ENCODE peak calls at places on chromosome 1, in ten cellular contexts. Z is mammary epithelial cell, D is mesenchymal stem cell, E is H1, N is PC-3, M is DND-41, C is fibroblast of lung, W is Karpas-422, U is K562, Y is IMR-90. X is an unnamed sample.
A peak's percentile ranks its signal among the peaks of the same experiment; 100 is the strongest.

GRCh38 chr1:160548183-160548582 is 25.1 kb upstream of the SLAMF6 start:
- DNase-seq in N (no peak), Y (no peak), E (no peak), M (no peak), Z (no peak), U (no peak), C (no peak), D (no peak), W (no peak), X (no peak)

GRCh38 chr1:236887081-236887480 is 92.0 kb downstream of the MTR start:
- DNase-seq in M (no peak), C (no peak), N (no peak), Z (no peak), U (no peak), D (no peak), Y (no peak), E (no peak), W (no peak), X (no peak)

GRCh38 chr1:35557118-35557610 is at the start of gene KIAA0319L:
- DNase-seq in Z (no peak), C (no peak), Y (peak; percentile 37), E (peak; percentile 98), D (no peak), U (peak; percentile 92), M (no peak), W (peak; percentile 90), N (peak; percentile 74), X (peak; percentile 90)

GRCh38 chr1:61220531-61220930 is 138.2 kb downstream of the NFIA start:
- DNase-seq in D (no peak), M (no peak), C (peak; percentile 58), U (no peak), Z (peak; percentile 49), Y (no peak), W (no peak), N (peak; percentile 24), E (no peak), X (no peak)

GRCh38 chr1:233300326-233300725 is 4.8 kb upstream of the PCNX2 start:
- DNase-seq in Y (peak; percentile 51), D (peak; percentile 65), N (no peak), U (no peak), E (no peak), Z (no peak), W (no peak), M (no peak), C (peak; percentile 18), X (no peak)

GRCh38 chr1:16915627-16915973 is 6.1 kb upstream of the CROCC start:
- DNase-seq in W (peak; percentile 80), D (no peak), Y (no peak), Z (no peak), M (no peak), E (no peak), U (no peak), C (no peak), N (no peak), X (no peak)

GRCh38 chr1:229699613-229700242 is 73.7 kb downstream of the URB2 start:
- DNase-seq in D (peak; percentile 64), M (no peak), Z (no peak), W (no peak), N (no peak), Y (no peak), U (no peak), C (peak; percentile 47), E (no peak), X (no peak)

GRCh38 chr1:101002551-101002950 is 23.0 kb downstream of the DPH5 start:
- DNase-seq in C (peak; percentile 60), M (no peak), U (no peak), W (peak; percentile 50), Y (peak; percentile 47), D (no peak), N (peak; percentile 62), E (no peak), Z (peak; percentile 65), X (no peak)

GRCh38 chr1:175742790-175743459 is 470 bp downstream of the TNR start:
- DNase-seq in Y (peak; percentile 16), C (peak; percentile 38), U (no peak), M (peak; percentile 35), Z (peak; percentile 45), N (peak; percentile 17), W (peak; percentile 53), D (peak; percentile 77), E (peak; percentile 59), X (peak; percentile 84)

GRCh38 chr1:221712776-221713431 is 29.0 kb downstream of the DUSP10 start:
- DNase-seq in U (no peak), N (peak; percentile 25), C (no peak), Y (no peak), W (no peak), E (no peak), Z (no peak), M (peak; percentile 93), D (no peak), X (no peak)

GRCh38 chr1:1299686-1300351 is 7.9 kb downstream of the ACAP3 start:
- DNase-seq in W (peak; percentile 74), Y (no peak), Z (no peak), D (no peak), C (no peak), M (no peak), E (no peak), U (no peak), N (peak; percentile 54), X (peak; percentile 31)

GRCh38 chr1:84883286-84883685 is 9.7 kb downstream of the LPAR3 start:
- DNase-seq in M (no peak), Y (peak; percentile 58), N (peak; percentile 67), E (no peak), D (peak; percentile 15), C (no peak), Z (no peak), U (no peak), W (no peak), X (no peak)

GRCh38 chr1:245599413-245600174 is 444.8 kb downstream of the KIF26B start:
- DNase-seq in Z (no peak), W (peak; percentile 75), C (peak; percentile 95), E (no peak), Y (peak; percentile 94), N (no peak), M (no peak), U (no peak), D (peak; percentile 97), X (no peak)

GRCh38 chr1:22889213-22889827 is 83.3 kb downstream of the LACTBL1 start:
- DNase-seq in U (peak; percentile 57), N (peak; percentile 66), C (peak; percentile 46), W (peak; percentile 78), D (peak; percentile 54), E (no peak), Y (peak; percentile 51), M (no peak), Z (no peak), X (peak; percentile 48)

GRCh38 chr1:211607752-211608478 is 29.0 kb upstream of the SLC30A1 start:
- DNase-seq in Y (no peak), U (no peak), M (no peak), C (no peak), E (no peak), D (no peak), Z (no peak), N (no peak), W (no peak), X (no peak)
- H3K9ac ChIP-seq in Y (no peak overlapping the region), U (peak overlapping the region; percentile 86), M (no peak overlapping the region), C (no peak overlapping the region), E (no peak overlapping the region), D (no peak overlapping the region), Z (no peak overlapping the region), N (no peak overlapping the region), W (no peak overlapping the region), X (no peak overlapping the region)

GRCh38 chr1:181079920-181080319 is 8.6 kb upstream of the IER5 start:
- DNase-seq in E (no peak), C (no peak), W (peak; percentile 23), U (no peak), M (no peak), Z (no peak), D (no peak), Y (no peak), N (no peak), X (no peak)

GRCh38 chr1:181081399-181081798 is 7.1 kb upstream of the IER5 start:
- DNase-seq in M (no peak), W (no peak), U (no peak), E (no peak), Y (no peak), C (no peak), Z (no peak), N (no peak), D (no peak), X (no peak)

GRCh38 chr1:181079382-181079781 is 9.1 kb upstream of the IER5 start:
- DNase-seq in D (no peak), W (peak; percentile 28), N (peak; percentile 62), E (no peak), C (no peak), M (no peak), U (no peak), Y (peak; percentile 74), Z (no peak), X (no peak)

GRCh38 chr1:181077576-181078242 is 10.8 kb upstream of the IER5 start:
- DNase-seq in U (no peak), Z (no peak), E (no peak), W (peak; percentile 35), N (peak; percentile 77), D (no peak), Y (peak; percentile 61), M (no peak), C (peak; percentile 78), X (no peak)

GRCh38 chr1:181080543-181080942 is 8.0 kb upstream of the IER5 start:
- DNase-seq in N (no peak), E (no peak), U (no peak), D (no peak), Y (no peak), C (no peak), W (peak; percentile 10), M (no peak), Z (no peak), X (no peak)
- H3K4me2 ChIP-seq in N (no peak overlapping the region), E (no peak overlapping the region), U (no peak overlapping the region), D (no peak overlapping the region), Y (no peak overlapping the region), C (no peak overlapping the region), W (no peak overlapping the region), M (no peak overlapping the region), Z (no peak overlapping the region), X (no peak overlapping the region)

DNA sequence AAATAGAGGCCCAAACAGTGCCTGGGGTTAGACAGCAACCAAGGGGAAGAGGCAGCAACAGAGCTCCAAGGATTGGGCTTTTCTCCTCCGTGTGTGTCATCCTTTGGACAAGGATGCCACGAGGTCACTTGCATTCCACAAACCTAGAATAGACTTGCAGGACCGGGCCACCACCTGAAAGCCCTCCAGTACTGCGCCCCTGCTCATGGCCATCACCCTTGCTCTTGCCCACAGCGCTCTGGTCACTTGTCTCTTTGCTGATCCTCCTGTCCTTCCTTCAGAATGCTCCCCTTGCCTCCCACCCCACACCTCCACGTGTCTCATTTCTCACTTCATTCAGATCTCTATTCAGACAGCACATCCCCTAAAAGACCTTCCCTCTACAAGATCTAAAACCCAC is 247.4 kb downstream of the MATN1 start:
- DNase-seq in E (no peak), Z (no peak), N (no peak), W (no peak), Y (no peak), D (no peak), M (no peak), U (no peak), C (no peak), X (no peak)
- H3K9ac ChIP-seq in E (no peak overlapping the region), Z (no peak overlapping the region), N (no peak overlapping the region), W (no peak overlapping the region), Y (no peak overlapping the region), D (no peak overlapping the region), M (no peak overlapping the region), U (no peak overlapping the region), C (no peak overlapping the region), X (no peak overlapping the region)

DNA sequence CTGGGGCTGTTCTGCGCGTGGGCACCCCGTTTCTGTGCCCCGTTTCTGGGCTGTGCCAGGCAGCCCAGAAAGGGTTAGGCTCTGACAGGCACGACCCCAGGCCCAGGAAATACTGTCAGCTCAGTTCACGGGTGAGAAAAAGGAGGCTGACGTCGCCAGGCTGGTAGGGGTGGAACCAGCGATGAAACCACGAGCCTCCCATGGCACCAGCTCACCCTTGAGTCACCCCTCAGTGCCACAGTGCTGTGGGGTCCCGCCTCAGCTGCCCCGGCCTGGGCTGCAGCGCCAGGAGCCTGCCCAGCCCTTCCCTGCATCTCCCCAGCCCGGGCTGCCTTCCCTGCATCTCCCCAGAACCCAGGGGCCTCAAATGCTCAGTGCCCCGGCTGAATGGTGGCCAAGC is 11.5 kb downstream of the MEGF6 start:
- DNase-seq in M (no peak), D (no peak), Y (no peak), E (no peak), Z (no peak), W (no peak), N (no peak), C (no peak), U (no peak), X (no peak)
- H3K4me2 ChIP-seq in M (no peak overlapping the region), D (no peak overlapping the region), Y (no peak overlapping the region), E (no peak overlapping the region), Z (no peak overlapping the region), W (no peak overlapping the region), N (no peak overlapping the region), C (no peak overlapping the region), U (no peak overlapping the region), X (no peak overlapping the region)

X was measured in neural progenitor cell.